ENCODE peak calls at places on chromosomes 5 and 9, in seven cellular contexts. G is RWPE1, E is endothelial cell, S is endothelial cell of umbilical vein, I is GM20000, M is uterus, Q is fibroblast of the aortic adventitia. Z is an unnamed sample.

GRCh38 chr9:34744295-34745221 is 34.6 kb upstream of the CCL21 start:
- DNase-seq in G (peak), S (no peak), Q (peak), M (no peak), E (no peak), I (no peak), Z (no peak)

GRCh38 chr5:157431544-157432200 is 28.3 kb upstream of the NIPAL4 start:
- DNase-seq in Q (peak), M (no peak), I (peak), S (peak), E (no peak), G (peak), Z (peak)

GRCh38 chr9:121568541-121569265 is 69.1 kb upstream of the GGTA1 start:
- DNase-seq in S (peak), G (peak), M (peak), I (no peak), Q (peak), E (no peak), Z (no peak)

GRCh38 chr5:27810458-27810857 is 772.1 kb upstream of the CDH9 start:
- DNase-seq in M (no peak), G (peak), Q (peak), S (peak), E (no peak), I (no peak), Z (no peak)

GRCh38 chr5:27315541-27316282 is 277.3 kb upstream of the CDH9 start:
- DNase-seq in Q (peak), I (no peak), G (peak), M (no peak), E (no peak), S (no peak), Z (no peak)

GRCh38 chr9:83520292-83520691 is 17.9 kb downstream of the FRMD3 start:
- DNase-seq in S (no peak), I (no peak), Q (no peak), G (no peak), M (no peak), E (no peak), Z (no peak)

GRCh38 chr5:31657315-31657714 is 18.4 kb downstream of the PDZD2 start:
- DNase-seq in I (no peak), Q (no peak), G (no peak), S (no peak), M (no peak), E (no peak), Z (no peak)

GRCh38 chr5:96703384-96703910 is 41.3 kb downstream of the CAST start:
- DNase-seq in I (no peak), E (no peak), M (no peak), Q (peak), S (peak), G (no peak), Z (peak)

GRCh38 chr5:32058101-32058500 is 116.0 kb downstream of the GOLPH3 start:
- DNase-seq in G (no peak), S (no peak), M (no peak), Q (no peak), I (no peak), E (no peak), Z (no peak)

GRCh38 chr9:134868751-134869553 is 11.7 kb upstream of the FCN2 start:
- DNase-seq in S (no peak), G (no peak), E (no peak), Q (no peak), I (no peak), M (peak), Z (no peak)

GRCh38 chr9:23814243-23814642 is 11.8 kb downstream of the ELAVL2 start:
- DNase-seq in Q (no peak), M (no peak), I (no peak), S (no peak), G (no peak), E (no peak), Z (no peak)

DNA sequence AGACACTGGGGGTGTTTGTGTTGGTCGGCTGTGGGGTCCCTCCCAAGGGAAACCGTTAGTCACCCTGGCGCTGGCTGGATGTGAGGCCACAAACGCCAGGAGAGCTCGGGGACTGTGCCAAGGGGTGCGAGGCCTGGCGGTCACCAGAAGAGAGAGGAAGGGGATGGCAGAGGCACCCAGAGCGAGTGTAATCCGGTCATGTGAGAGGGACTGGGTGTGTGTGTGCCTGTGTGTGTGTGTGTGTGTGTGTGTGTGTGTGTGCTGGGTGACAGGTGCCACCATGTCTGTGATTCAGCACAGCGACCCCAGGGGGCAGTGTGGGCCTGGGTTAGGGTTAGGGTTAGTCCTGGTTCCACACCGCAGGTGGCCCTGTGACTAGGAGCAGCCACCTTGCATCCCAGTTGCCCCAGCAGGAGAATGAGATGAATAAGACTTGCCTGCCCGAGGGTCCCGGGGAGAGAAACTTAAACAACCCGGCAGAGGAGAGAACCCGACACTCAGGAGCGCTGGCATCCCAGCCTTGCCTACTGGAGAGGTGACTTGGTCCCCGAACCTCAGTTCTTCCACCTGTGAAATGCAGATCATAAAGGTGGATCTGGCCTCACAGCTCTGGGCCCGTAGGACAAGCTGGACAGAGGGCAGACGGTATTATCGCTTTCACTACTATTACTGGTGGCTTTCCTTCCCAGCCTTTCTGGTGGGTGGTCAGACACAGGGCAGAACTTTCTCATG is 1.4 kb upstream of the ADAMTSL2 start:
- DNase-seq in M (peak), E (peak), G (peak), Q (peak), I (peak), S (peak), Z (peak)
- TF ChIP-seq CTCF in M (peak), E (peak), G (peak), Q (peak), I (no peak), S (peak), Z (peak)

GRCh38 chr5:125412561-125413535 is 666.4 kb upstream of the ZNF608 start:
- DNase-seq in I (peak), Q (peak), E (peak), G (peak), S (peak), M (peak), Z (peak)
- TF ChIP-seq CTCF in I (no peak), Q (peak), E (no peak), G (peak), S (peak), M (peak), Z (no peak)

DNA sequence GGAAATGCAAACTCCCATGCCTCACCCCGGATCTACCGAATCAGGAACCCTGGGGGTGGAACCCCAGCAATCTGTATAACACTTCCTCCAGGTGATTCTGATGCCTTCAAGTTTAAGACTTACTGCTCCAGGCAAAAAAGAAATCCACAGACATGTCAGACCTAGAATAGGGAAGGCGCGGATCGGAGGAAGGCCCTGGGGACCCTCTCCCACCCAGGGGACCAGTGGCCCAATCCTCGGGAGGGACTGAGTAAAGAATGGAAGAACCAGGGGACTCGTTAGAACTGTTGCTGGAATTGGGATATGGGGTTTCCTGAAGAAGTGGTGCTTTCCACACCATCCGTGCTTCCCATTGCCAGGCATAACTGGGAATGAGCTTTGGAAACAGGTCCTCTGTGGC is 63.8 kb upstream of the SLC25A51 start:
- DNase-seq in E (no peak), Q (no peak), I (no peak), G (no peak), M (no peak), S (no peak), Z (no peak)
- TF ChIP-seq CTCF in E (no peak), Q (no peak), I (no peak), G (no peak), M (no peak), S (no peak), Z (no peak)

GRCh38 chr5:37043693-37044092 is 167.1 kb downstream of the NIPBL start:
- DNase-seq in M (no peak), Q (no peak), E (no peak), I (no peak), S (no peak), G (no peak), Z (no peak)
- TF ChIP-seq CTCF in M (no peak), Q (no peak), E (no peak), I (no peak), S (no peak), G (no peak), Z (no peak)

DNA sequence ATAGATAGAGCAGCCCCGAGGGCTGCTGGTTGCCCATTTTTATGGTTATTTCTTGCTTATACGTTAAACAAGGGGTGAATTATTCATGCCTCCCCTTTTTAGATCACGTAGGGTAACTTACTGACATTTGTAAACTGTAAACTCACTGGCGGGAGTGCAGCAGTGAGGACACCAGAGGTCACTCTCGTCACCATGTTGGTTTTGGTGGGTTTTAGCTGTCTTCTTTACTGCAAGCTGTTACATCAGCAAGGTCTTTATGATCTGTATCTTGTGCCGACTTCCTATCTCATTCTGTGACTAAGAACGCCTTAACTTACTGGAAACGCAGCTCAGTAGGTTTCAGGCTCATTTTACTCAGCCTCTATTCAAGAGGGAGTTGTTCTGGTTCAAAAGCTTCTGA is 155.0 kb upstream of the PRDM9 start:
- DNase-seq in I (no peak), M (no peak), E (peak), G (no peak), S (no peak), Q (no peak), Z (no peak)
- TF ChIP-seq CTCF in I (no peak), M (no peak), E (no peak), G (peak), S (no peak), Q (no peak), Z (no peak)

GRCh38 chr5:135204151-135204600 is 170.1 kb upstream of the PITX1 start:
- DNase-seq in I (no peak), E (no peak), M (no peak), G (no peak), Q (no peak), S (peak), Z (no peak)
- TF ChIP-seq CTCF in I (no peak), E (peak), M (no peak), G (peak), Q (peak), S (peak), Z (no peak)

GRCh38 chr9:99235069-99235468 is 13.0 kb downstream of the SEC61B start:
- DNase-seq in G (no peak), Q (no peak), I (no peak), S (no peak), M (no peak), E (no peak), Z (no peak)

GRCh38 chr9:99237356-99237755 is 15.3 kb downstream of the SEC61B start:
- DNase-seq in Q (peak), M (no peak), E (no peak), S (no peak), G (no peak), I (no peak), Z (no peak)

GRCh38 chr9:99235874-99236627 is 14.0 kb downstream of the SEC61B start:
- DNase-seq in S (no peak), E (no peak), M (no peak), Q (no peak), I (peak), G (no peak), Z (peak)

GRCh38 chr9:99234618-99235017 is 12.5 kb downstream of the SEC61B start:
- DNase-seq in S (no peak), M (no peak), G (no peak), Q (no peak), I (no peak), E (no peak), Z (no peak)

DNA sequence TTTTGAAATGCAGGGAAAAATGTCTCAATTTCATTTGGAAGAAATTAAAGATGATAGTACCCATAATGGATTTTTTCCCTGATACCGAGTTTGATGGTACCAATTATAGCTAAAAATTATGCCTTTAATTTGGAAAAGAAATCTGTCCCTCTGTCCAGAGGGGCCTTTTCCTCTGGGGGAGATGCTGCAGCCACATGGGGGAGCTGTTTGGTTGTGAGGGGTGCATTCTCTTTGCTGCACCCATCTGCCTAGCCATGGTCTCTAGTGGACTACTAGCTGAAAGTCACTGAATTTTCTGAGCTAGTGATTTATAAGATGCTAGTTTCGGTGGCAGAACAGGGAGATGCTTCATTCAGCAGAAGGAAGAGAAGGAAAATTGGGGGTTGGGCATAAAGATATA is 9.6 kb downstream of the SEC61B start:
- DNase-seq in M (no peak), I (peak), Q (no peak), E (peak), S (no peak), G (peak), Z (peak)
- TF ChIP-seq CTCF in M (no peak), I (peak), Q (peak), E (peak), S (peak), G (peak), Z (peak)

DNA sequence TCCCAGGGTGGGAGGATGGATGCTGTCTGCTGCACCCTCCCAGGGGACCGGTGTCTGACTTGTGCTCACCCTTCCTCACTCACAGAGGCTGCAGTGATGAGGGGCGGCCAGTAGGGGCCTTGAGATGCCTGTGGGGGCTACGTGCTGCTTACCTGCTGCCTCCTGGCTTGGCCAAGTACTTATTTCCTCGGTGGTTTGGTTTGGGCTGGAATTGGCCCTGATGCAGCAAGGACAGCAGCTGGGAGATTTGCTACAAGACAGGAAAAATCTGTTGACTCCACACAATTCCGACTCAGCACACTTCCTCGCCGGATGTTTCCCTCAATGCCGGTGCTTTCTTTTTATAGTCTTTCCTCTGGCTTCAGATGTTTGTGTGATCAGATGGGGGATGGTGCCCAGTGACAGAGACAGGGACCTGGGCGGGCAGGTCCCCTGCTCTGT is 6.6 kb downstream of the PCDH12 start:
- DNase-seq in M (no peak), G (peak), S (peak), Q (no peak), E (peak), I (peak), Z (peak)
- TF ChIP-seq CTCF in M (no peak), G (no peak), S (peak), Q (peak), E (peak), I (peak), Z (peak)

GRCh38 chr5:111857633-111858032 is 100.6 kb upstream of the NREP start:
- DNase-seq in I (no peak), E (no peak), M (no peak), S (no peak), Q (no peak), G (no peak), Z (no peak)
- TF ChIP-seq CTCF in I (no peak), E (no peak), M (no peak), S (no peak), Q (no peak), G (no peak), Z (no peak)

Z was measured in activated CD8-positive, alpha-beta T cell treated with anti-CD3 and anti-CD28 coated beads for 36 hours.